ENCODE peak calls at places on chromosomes 11 and 22, in six cellular contexts. F, T, N, E, J and H are unnamed samples. For H3K4me1, the result is how much of the 10 kb centered on the place peaks cover.

GRCh38 chr11:43987384-43988039 is 45.1 kb downstream of the C11orf96 start:
- DNase-seq in E (peak), F (peak), J (peak), N (no peak), T (peak), H (peak)

GRCh38 chr22:19357270-19358105 is 66.0 kb upstream of the CLTCL1 start:
- DNase-seq in N (no peak), F (no peak), E (peak), T (no peak), J (no peak), H (no peak)

GRCh38 chr11:131745405-131745804 is 375.0 kb downstream of the NTM start:
- DNase-seq in E (peak), N (no peak), T (no peak), J (peak), F (no peak), H (no peak)

GRCh38 chr11:45335434-45335833 is 49.3 kb upstream of the SYT13 start:
- DNase-seq in J (no peak), E (no peak), T (no peak), F (no peak), N (no peak), H (no peak)

GRCh38 chr22:47199261-47199948 is 437.0 kb downstream of the TBC1D22A start:
- DNase-seq in N (no peak), F (no peak), T (no peak), J (no peak), E (no peak), H (peak)

GRCh38 chr11:2190670-2191471 is 19.3 kb upstream of the TH start:
- DNase-seq in N (no peak), J (no peak), F (no peak), E (no peak), T (no peak), H (no peak)

GRCh38 chr11:45590743-45591142 is 74.7 kb downstream of the CHST1 start:
- DNase-seq in J (no peak), E (peak), N (no peak), T (no peak), F (peak), H (no peak)

GRCh38 chr11:118565062-118565461 is 669 bp downstream of the IFT46 start:
- DNase-seq in E (peak), J (no peak), F (peak), N (no peak), T (no peak), H (no peak)

GRCh38 chr22:30841264-30841663 is 127.3 kb downstream of the MORC2 start:
- DNase-seq in T (no peak), F (no peak), J (no peak), E (no peak), N (no peak), H (no peak)

GRCh38 chr11:1422481-1422880 is 32.7 kb downstream of the BRSK2 start:
- DNase-seq in E (no peak), N (no peak), F (no peak), T (no peak), J (no peak), H (no peak)

GRCh38 chr11:25163421-25163820 is 666.6 kb downstream of the LUZP2 start:
- DNase-seq in F (no peak), N (no peak), J (no peak), T (no peak), E (peak), H (no peak)

GRCh38 chr22:46287873-46288751 is 8.6 kb upstream of the GTSE1 start:
- DNase-seq in F (no peak), E (no peak), J (peak), N (peak), T (no peak), H (no peak)

GRCh38 chr22:36304429-36304828 is 51.5 kb downstream of the APOL1 start:
- DNase-seq in J (peak), N (no peak), E (no peak), T (no peak), F (no peak), H (peak)

GRCh38 chr11:16678466-16679116 is 59.9 kb upstream of the C11orf58 start:
- DNase-seq in N (no peak), T (no peak), J (no peak), E (no peak), F (no peak), H (no peak)
- H3K4me3 ChIP-seq in N (no peak), T (no peak), J (no peak), E (no peak), F (no peak), H (no peak)

DNA sequence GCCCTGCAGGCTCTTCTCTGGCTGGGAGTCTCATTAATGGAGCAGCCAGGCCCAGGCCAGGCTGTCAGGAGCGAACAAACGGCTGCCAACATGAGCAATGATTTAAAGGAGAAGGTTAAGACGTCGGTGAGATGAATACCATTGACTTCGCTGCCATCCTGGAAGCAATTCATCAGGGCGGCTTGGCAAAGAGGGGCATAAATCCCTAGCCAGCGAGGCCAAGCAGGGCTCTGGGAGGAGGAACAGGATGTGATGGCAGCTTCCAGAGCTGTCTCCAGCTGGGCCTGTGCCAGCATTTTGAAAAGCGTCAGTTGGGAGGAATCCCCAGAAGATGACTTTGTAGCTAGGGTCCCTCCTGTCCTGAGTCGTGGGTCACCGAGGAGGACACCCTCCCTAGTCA is 476.1 kb upstream of the CADM1 start:
- DNase-seq in J (no peak), E (no peak), F (no peak), T (no peak), N (no peak), H (no peak)
- TF ChIP-seq CTCF in J (no peak), E (no peak), F (no peak), T (no peak), N (no peak), H (no peak)

GRCh38 chr22:39471421-39472141 is 14.8 kb downstream of the MGAT3 start:
- DNase-seq in T (no peak), N (peak), E (peak), J (peak), F (no peak), H (no peak)
- H3K4me1 ChIP-seq in T (under half), N (under half), E (under half), J (under half), F (under half), H (under half)

DNA sequence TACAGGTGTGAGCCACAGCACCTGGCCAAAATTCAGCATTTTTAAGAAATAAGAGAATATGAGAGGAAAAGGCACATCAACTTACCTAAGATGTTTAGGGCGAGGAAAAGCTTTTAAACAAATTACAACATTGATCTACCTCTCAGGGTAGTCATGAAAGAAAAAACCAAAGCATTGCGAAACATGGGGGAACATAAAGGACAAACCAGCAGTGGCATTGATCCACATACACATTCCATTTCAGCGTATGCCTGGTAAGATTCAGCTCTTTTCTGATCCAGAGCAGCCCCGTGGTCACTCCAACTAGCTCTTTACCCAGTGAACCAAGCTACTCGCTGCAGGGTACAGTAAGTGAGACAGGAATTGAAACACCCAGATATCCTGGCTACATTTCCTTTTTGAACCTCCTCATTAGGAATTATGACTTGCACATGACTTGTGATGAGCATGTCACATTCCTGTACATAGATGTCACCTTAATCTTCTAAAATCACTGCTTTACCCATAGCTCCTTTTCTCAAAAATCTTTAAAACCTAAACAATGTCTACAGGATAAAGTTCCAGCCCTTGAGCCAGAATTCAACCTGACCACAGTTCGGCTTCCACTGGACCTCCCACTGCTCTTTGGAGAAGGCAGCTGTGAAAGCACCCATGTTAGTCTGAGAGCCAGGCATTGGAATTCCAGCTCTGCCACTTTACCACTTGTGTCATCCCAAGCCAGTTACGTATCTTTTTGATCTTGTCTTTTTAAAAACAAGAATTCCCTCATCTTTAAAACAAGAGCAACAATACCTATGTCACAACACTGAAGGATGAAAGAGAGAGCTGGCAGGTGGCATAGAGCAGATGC is 42.9 kb upstream of the AKIP1 start:
- DNase-seq in E (peak), J (no peak), N (no peak), T (no peak), F (no peak), H (no peak)
- H3K4me3 ChIP-seq in E (no peak), J (no peak), N (no peak), T (no peak), F (no peak), H (peak)